ENCODE peak calls at places on chromosomes 2 and 18, in ten cellular contexts. A is A549, W is small intestine, K is cardiac muscle cell, I is fibroblast of lung, Q is left lung, D is IMR-90, Y is keratinocyte, T is RWPE1, L is SK-N-SH. X is an unnamed sample.

GRCh38 chr2:101337877-101338276 is 29.4 kb upstream of the RNF149 start:
- DNase-seq in A (no peak), W (no peak), K (no peak), I (peak; percentile 15), Q (no peak), D (peak; percentile 43), Y (no peak), T (no peak), L (no peak), X (no peak)

GRCh38 chr2:22329097-22329716 is 1055.8 kb upstream of the KLHL29 start:
- DNase-seq in A (no peak), W (no peak), K (no peak), I (no peak), Q (no peak), D (no peak), Y (no peak), T (no peak), L (no peak), X (no peak)

GRCh38 chr18:35390956-35391695 is 14.0 kb upstream of the ZNF396 start:
- DNase-seq in A (no peak), W (no peak), K (no peak), I (no peak), Q (no peak), D (no peak), Y (no peak), T (no peak), L (no peak), X (no peak)

GRCh38 chr2:230068658-230069080 is at the start of gene SLC16A14:
- DNase-seq in A (peak; percentile 7), W (peak; percentile 47), K (peak; percentile 53), I (peak; percentile 66), Q (no peak), D (peak; percentile 52), Y (no peak), T (peak; percentile 47), L (peak; percentile 50), X (peak; percentile 16)

GRCh38 chr18:79543861-79544385 is 135.7 kb upstream of the CTDP1 start:
- DNase-seq in A (no peak), W (no peak), K (no peak), I (no peak), Q (peak; percentile 21), D (no peak), Y (no peak), T (no peak), L (no peak), X (no peak)

GRCh38 chr18:68181956-68182355 is 533.0 kb downstream of the TMX3 start:
- DNase-seq in A (no peak), W (no peak), K (no peak), I (peak; percentile 47), Q (no peak), D (peak; percentile 22), Y (no peak), T (no peak), L (no peak), X (no peak)

GRCh38 chr18:67778016-67778415 is 261.5 kb upstream of the DSEL start:
- DNase-seq in A (no peak), W (no peak), K (no peak), I (no peak), Q (no peak), D (no peak), Y (no peak), T (no peak), L (no peak), X (no peak)

GRCh38 chr2:42446503-42447271 is 47.1 kb downstream of the KCNG3 start:
- DNase-seq in A (no peak), W (no peak), K (no peak), I (no peak), Q (no peak), D (no peak), Y (no peak), T (no peak), L (no peak), X (no peak)

GRCh38 chr2:38371235-38371634 is 5.8 kb downstream of the ATL2 start:
- DNase-seq in A (no peak), W (no peak), K (no peak), I (no peak), Q (no peak), D (no peak), Y (no peak), T (no peak), L (no peak), X (no peak)

GRCh38 chr2:235553696-235554100 is 59.9 kb downstream of the AGAP1 start:
- DNase-seq in A (no peak), W (peak; percentile 55), K (no peak), I (no peak), Q (peak; percentile 54), D (no peak), Y (no peak), T (no peak), L (no peak), X (no peak)

GRCh38 chr2:8678731-8679566 is 2.9 kb upstream of the ID2 start:
- DNase-seq in A (peak; percentile 89), W (peak; percentile 94), K (peak; percentile 98), I (peak; percentile 93), Q (peak; percentile 95), D (peak; percentile 91), Y (no peak), T (peak; percentile 89), L (peak; percentile 93), X (peak; percentile 73)

GRCh38 chr2:222440670-222441422 is 16.5 kb downstream of the SGPP2 start:
- DNase-seq in A (no peak), W (peak; percentile 17), K (no peak), I (peak; percentile 93), Q (no peak), D (peak; percentile 71), Y (no peak), T (peak; percentile 39), L (no peak), X (peak; percentile 21)

GRCh38 chr2:142684667-142685066 is 192.8 kb upstream of the KYNU start:
- DNase-seq in A (no peak), W (no peak), K (no peak), I (no peak), Q (no peak), D (no peak), Y (no peak), T (no peak), L (no peak), X (no peak)

GRCh38 chr18:26448714-26449159 is 99.6 kb downstream of the KCTD1 start:
- DNase-seq in A (no peak), W (no peak), K (no peak), I (no peak), Q (no peak), D (no peak), Y (no peak), T (no peak), L (no peak), X (no peak)

GRCh38 chr2:72915076-72915906 is 2.0 kb upstream of the EMX1 start:
- DNase-seq in A (no peak), W (no peak), K (no peak), I (no peak), Q (no peak), D (no peak), Y (no peak), T (no peak), L (peak; percentile 40), X (no peak)

GRCh38 chr18:48801728-48802542 is 148.8 kb downstream of the SMAD7 start:
- DNase-seq in A (no peak), W (peak; percentile 97), K (no peak), I (no peak), Q (peak; percentile 28), D (no peak), Y (no peak), T (no peak), L (no peak), X (no peak)
- H3K27ac ChIP-seq in A (no peak overlapping the region), W (peak overlapping the region; percentile 82), K (peak overlapping the region; percentile 86), I (peak overlapping the region; percentile 23), Q (no peak overlapping the region), D (peak overlapping the region; percentile 25), Y (no peak overlapping the region), T (peak overlapping the region; percentile 42), L (no peak overlapping the region), X (peak overlapping the region; percentile 33)

GRCh38 chr2:168601739-168602138 is 145.7 kb downstream of the CERS6 start:
- DNase-seq in A (no peak), W (no peak), K (no peak), I (no peak), Q (no peak), D (no peak), Y (no peak), T (no peak), L (no peak), X (no peak)
- H3K27ac ChIP-seq in A (no peak overlapping the region), W (no peak overlapping the region), K (no peak overlapping the region), I (no peak overlapping the region), Q (no peak overlapping the region), D (no peak overlapping the region), Y (no peak overlapping the region), T (no peak overlapping the region), L (no peak overlapping the region), X (no peak overlapping the region)

GRCh38 chr2:237651761-237652160 is 24.4 kb downstream of the LRRFIP1 start:
- DNase-seq in A (no peak), W (peak; percentile 15), K (no peak), I (no peak), Q (no peak), D (no peak), Y (no peak), T (no peak), L (no peak), X (no peak)

GRCh38 chr2:237648016-237648381 is 20.6 kb downstream of the LRRFIP1 start:
- DNase-seq in A (no peak), W (no peak), K (no peak), I (no peak), Q (no peak), D (no peak), Y (no peak), T (no peak), L (no peak), X (no peak)

GRCh38 chr2:237650455-237650850 is 23.1 kb downstream of the LRRFIP1 start:
- DNase-seq in A (no peak), W (no peak), K (no peak), I (no peak), Q (peak; percentile 72), D (no peak), Y (no peak), T (no peak), L (no peak), X (no peak)

GRCh38 chr2:237652181-237652580 is 24.8 kb downstream of the LRRFIP1 start:
- DNase-seq in A (no peak), W (no peak), K (no peak), I (no peak), Q (no peak), D (no peak), Y (no peak), T (no peak), L (no peak), X (no peak)

GRCh38 chr2:237649541-237650454 is 22.4 kb downstream of the LRRFIP1 start:
- DNase-seq in A (no peak), W (no peak), K (no peak), I (no peak), Q (no peak), D (no peak), Y (no peak), T (no peak), L (no peak), X (no peak)
- H3K27ac ChIP-seq in A (no peak overlapping the region), W (no peak overlapping the region), K (no peak overlapping the region), I (no peak overlapping the region), Q (no peak overlapping the region), D (no peak overlapping the region), Y (no peak overlapping the region), T (no peak overlapping the region), L (no peak overlapping the region), X (no peak overlapping the region)

DNA sequence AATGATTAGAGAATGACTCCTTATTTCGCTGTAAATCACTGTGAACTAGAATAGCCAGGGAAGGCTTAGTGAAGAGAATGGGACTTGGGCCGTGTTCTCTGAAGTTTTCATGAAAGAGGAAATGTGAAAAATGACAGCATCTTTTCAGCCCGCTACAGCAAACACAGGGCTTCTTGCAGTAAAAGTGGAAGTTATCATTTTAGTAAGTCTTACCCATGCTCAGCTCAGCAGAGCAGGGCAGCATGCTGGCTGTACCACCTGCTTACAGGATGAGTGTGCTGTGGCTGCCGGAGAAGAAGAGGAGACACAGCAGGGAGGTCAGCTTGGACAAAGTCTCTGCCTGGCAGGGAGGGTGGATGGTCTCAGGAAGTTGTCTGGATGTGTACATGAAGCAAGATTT is 300.7 kb upstream of the DLGAP1 start:
- DNase-seq in A (no peak), W (no peak), K (no peak), I (no peak), Q (no peak), D (no peak), Y (no peak), T (no peak), L (no peak), X (no peak)
- H3K27ac ChIP-seq in A (no peak overlapping the region), W (no peak overlapping the region), K (no peak overlapping the region), I (no peak overlapping the region), Q (no peak overlapping the region), D (no peak overlapping the region), Y (no peak overlapping the region), T (no peak overlapping the region), L (no peak overlapping the region), X (no peak overlapping the region)